ENCODE peak calls at places on chromosome 7, in seven cellular contexts. O is heart right ventricle; Z is pancreas; V is effector memory CD4-positive, alpha-beta T cell; I is left ventricle myocardium inferior; W is SK-N-SH; J is H9. F is an unnamed sample. For H3K4me1, the result is how much of the 10 kb centered on the place peaks cover.

GRCh38 chr7:129773328-129773731 is 161.8 kb downstream of the NRF1 start:
- DNase-seq in O (no peak), Z (no peak), V (no peak), I (no peak), W (peak), J (no peak), F (no peak)

GRCh38 chr7:108311446-108312168 is 144.6 kb downstream of the NRCAM start:
- DNase-seq in O (no peak), Z (no peak), V (no peak), I (no peak), W (no peak), J (no peak), F (peak)

GRCh38 chr7:71683382-71683781 is 551.4 kb downstream of the GALNT17 start:
- DNase-seq in O (no peak), Z (no peak), V (no peak), I (no peak), W (no peak), J (no peak), F (no peak)

GRCh38 chr7:97845622-97846203 is 26.5 kb downstream of the ASNS start:
- DNase-seq in O (no peak), Z (no peak), V (no peak), I (no peak), W (peak), J (no peak), F (no peak)

GRCh38 chr7:44645696-44646095 is 39.3 kb downstream of the OGDH start:
- DNase-seq in O (no peak), Z (no peak), V (no peak), I (no peak), W (no peak), J (no peak), F (no peak)

GRCh38 chr7:95723583-95724180 is 48.7 kb upstream of the DYNC1I1 start:
- DNase-seq in O (no peak), Z (peak), V (no peak), I (no peak), W (peak), J (peak), F (peak)

GRCh38 chr7:74364061-74364460 is 74.9 kb downstream of the CLIP2 start:
- DNase-seq in O (no peak), Z (no peak), V (no peak), I (no peak), W (peak), J (peak), F (no peak)

GRCh38 chr7:75840029-75840428 is 26.4 kb upstream of the CCL24 start:
- DNase-seq in O (no peak), Z (no peak), V (no peak), I (no peak), W (no peak), J (no peak), F (no peak)

GRCh38 chr7:128359939-128360338 is 1.6 kb downstream of the PRRT4 start:
- DNase-seq in O (no peak), Z (no peak), V (no peak), I (no peak), W (peak), J (no peak), F (no peak)

GRCh38 chr7:46080595-46081159 is 159.6 kb upstream of the IGFBP3 start:
- DNase-seq in O (no peak), Z (no peak), V (no peak), I (no peak), W (no peak), J (no peak), F (peak)

GRCh38 chr7:46291601-46292150 is 370.6 kb upstream of the IGFBP3 start:
- DNase-seq in O (no peak), Z (no peak), V (no peak), I (no peak), W (no peak), J (no peak), F (peak)

GRCh38 chr7:11373546-11374142 is 400.0 kb downstream of the PHF14 start:
- DNase-seq in O (no peak), Z (no peak), V (no peak), I (no peak), W (peak), J (no peak), F (peak)

GRCh38 chr7:35418716-35419425 is 165.0 kb upstream of the TBX20 start:
- DNase-seq in O (peak), Z (no peak), V (no peak), I (no peak), W (peak), J (no peak), F (no peak)

GRCh38 chr7:1936531-1937251 is 266.6 kb downstream of the ELFN1 start:
- DNase-seq in O (peak), Z (no peak), V (no peak), I (peak), W (no peak), J (no peak), F (no peak)

GRCh38 chr7:71155236-71155635 is 23.3 kb downstream of the GALNT17 start:
- DNase-seq in O (no peak), Z (no peak), V (no peak), I (no peak), W (no peak), J (no peak), F (no peak)

GRCh38 chr7:20444041-20444440 is 113.3 kb downstream of the ITGB8 start:
- DNase-seq in O (no peak), Z (no peak), V (no peak), I (no peak), W (no peak), J (no peak), F (no peak)

GRCh38 chr7:30831227-30831626 is 60.0 kb downstream of the MINDY4 start:
- DNase-seq in O (no peak), Z (no peak), V (no peak), I (no peak), W (no peak), J (peak), F (no peak)

GRCh38 chr7:27840760-27841364 is 100.9 kb downstream of the TAX1BP1 start:
- DNase-seq in O (no peak), Z (no peak), V (no peak), I (no peak), W (no peak), J (no peak), F (no peak)

GRCh38 chr7:105875505-105875904 is 894 bp downstream of the ATXN7L1 start:
- DNase-seq in O (no peak), Z (no peak), V (no peak), I (no peak), W (no peak), J (no peak), F (no peak)
- H3K27ac ChIP-seq in O (no peak), Z (no peak), V (no peak), I (peak), W (peak), J (no peak), F (peak)

GRCh38 chr7:43593010-43593409 is 10.1 kb downstream of the STK17A start:
- DNase-seq in O (no peak), Z (no peak), V (no peak), I (no peak), W (no peak), J (no peak), F (no peak)
- H3K4me1 ChIP-seq in O (under half), Z (under half), V (half or more), I (under half), W (under half), J (under half), F (under half)

GRCh38 chr7:25244193-25244592 is 15.9 kb upstream of the NPVF start:
- DNase-seq in O (no peak), Z (no peak), V (no peak), I (no peak), W (no peak), J (peak), F (no peak)
- H3K27ac ChIP-seq in O (peak), Z (no peak), V (no peak), I (no peak), W (no peak), J (no peak), F (no peak)

DNA sequence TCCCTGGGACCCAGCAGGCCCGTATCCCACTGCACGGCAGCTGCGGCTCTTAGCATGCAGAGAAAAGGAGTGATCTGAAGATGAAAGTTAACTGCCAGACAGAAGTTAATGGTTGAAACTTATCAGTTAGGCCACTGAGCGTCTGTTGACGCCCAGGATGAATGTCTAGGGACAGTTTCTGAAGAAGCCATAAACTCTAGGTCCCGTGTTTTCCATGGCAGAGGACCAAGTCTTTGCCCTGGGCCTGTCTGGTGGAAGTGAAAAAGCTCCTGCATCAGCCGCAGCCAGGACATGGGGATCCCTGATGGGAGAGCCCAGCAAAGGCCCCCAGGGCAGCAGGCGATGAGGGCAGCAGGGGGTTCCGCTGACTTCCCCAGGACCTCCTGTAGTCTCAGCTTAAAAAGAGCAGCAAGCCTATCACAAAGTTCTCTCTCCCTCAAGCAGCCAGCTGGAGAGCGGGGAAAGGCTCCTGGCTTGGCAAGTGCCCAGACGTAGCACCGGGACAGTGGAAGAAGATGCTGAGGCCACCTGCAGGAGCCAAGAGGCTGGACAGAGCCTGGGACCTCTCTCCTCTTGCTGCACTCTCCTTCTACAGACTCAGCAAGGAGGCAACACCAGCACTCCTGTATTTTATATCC is 79.6 kb downstream of the TNS3 start:
- DNase-seq in O (no peak), Z (no peak), V (no peak), I (no peak), W (no peak), J (no peak), F (no peak)
- H3K4me1 ChIP-seq in O (under half), Z (under half), V (under half), I (half or more), W (under half), J (under half), F (under half)

GRCh38 chr7:148330822-148331221 is 259.7 kb upstream of the C7orf33 start:
- DNase-seq in O (no peak), Z (no peak), V (no peak), I (no peak), W (no peak), J (no peak), F (no peak)
- H3K27ac ChIP-seq in O (no peak), Z (no peak), V (no peak), I (no peak), W (no peak), J (no peak), F (no peak)

DNA sequence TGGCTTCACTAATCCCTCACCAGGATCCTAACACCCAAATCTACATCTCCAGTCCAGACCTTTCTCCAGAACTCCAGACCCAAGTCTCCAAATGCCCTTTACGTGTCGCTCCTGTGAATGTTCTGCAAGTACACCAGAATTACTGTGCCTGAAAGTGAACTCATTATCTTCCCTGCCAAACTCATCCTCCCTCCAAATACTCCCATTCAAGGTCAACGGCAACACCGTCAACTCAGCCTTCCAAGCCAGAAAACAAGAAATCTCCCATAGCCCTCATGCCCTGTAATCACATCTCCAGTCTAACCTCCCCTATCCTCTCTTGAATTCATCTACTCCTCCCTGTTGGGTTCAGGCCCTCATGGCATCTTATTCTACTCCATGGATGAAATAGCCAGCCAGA is 12.3 kb downstream of the CREB3L2 start:
- DNase-seq in O (no peak), Z (no peak), V (no peak), I (no peak), W (no peak), J (no peak), F (no peak)
- H3K4me1 ChIP-seq in O (half or more), Z (half or more), V (under half), I (half or more), W (half or more), J (under half), F (under half)

GRCh38 chr7:99070361-99070760 is 73.5 kb downstream of the SMURF1 start:
- DNase-seq in O (no peak), Z (no peak), V (no peak), I (no peak), W (no peak), J (no peak), F (no peak)
- H3K27ac ChIP-seq in O (no peak), Z (no peak), V (no peak), I (no peak), W (no peak), J (no peak), F (no peak)

GRCh38 chr7:115009736-115010435 is 88.0 kb downstream of the MDFIC start:
- DNase-seq in O (no peak), Z (no peak), V (no peak), I (peak), W (no peak), J (no peak), F (no peak)

GRCh38 chr7:115008465-115009114 is 86.7 kb downstream of the MDFIC start:
- DNase-seq in O (peak), Z (peak), V (no peak), I (peak), W (no peak), J (no peak), F (no peak)

GRCh38 chr7:115005942-115006341 is 84.0 kb downstream of the MDFIC start:
- DNase-seq in O (no peak), Z (no peak), V (no peak), I (no peak), W (no peak), J (peak), F (no peak)

GRCh38 chr7:115009139-115009538 is 87.2 kb downstream of the MDFIC start:
- DNase-seq in O (no peak), Z (no peak), V (no peak), I (no peak), W (no peak), J (no peak), F (no peak)

GRCh38 chr7:115007751-115008150 is 85.9 kb downstream of the MDFIC start:
- DNase-seq in O (no peak), Z (no peak), V (no peak), I (no peak), W (no peak), J (no peak), F (no peak)
- H3K4me1 ChIP-seq in O (under half), Z (under half), V (half or more), I (under half), W (under half), J (under half), F (under half)

GRCh38 chr7:93028610-93029009 is 89.2 kb downstream of the SAMD9 start:
- DNase-seq in O (no peak), Z (no peak), V (no peak), I (no peak), W (no peak), J (no peak), F (no peak)
- H3K27ac ChIP-seq in O (no peak), Z (no peak), V (no peak), I (no peak), W (no peak), J (no peak), F (no peak)

F was measured in foreskin keratinocyte.